ENCODE peak calls at places on chromosomes 4 and X, in eight cellular contexts. One of them, this sample, is unnamed.

GRCh38 chr4:132330994-132331393 is 818.1 kb upstream of the PCDH10 start:
- DNase-seq in neural progenitor cell: no peak
- DNase-seq in AG09309: no peak
- DNase-seq in GM12878: no peak
- DNase-seq in A549: no peak
- DNase-seq in PC-3: no peak
- DNase-seq in HL-60: no peak
- DNase-seq in astrocyte of the spinal cord: no peak
- DNase-seq in this sample: no peak

GRCh38 chrX:134849390-134849789 is 141.4 kb upstream of the SMIM10 start:
- DNase-seq in neural progenitor cell: no peak
- DNase-seq in AG09309: peak
- DNase-seq in GM12878: no peak
- DNase-seq in A549: no peak
- DNase-seq in PC-3: peak
- DNase-seq in HL-60: no peak
- DNase-seq in astrocyte of the spinal cord: peak
- DNase-seq in this sample: peak

GRCh38 chr4:2400841-2401609 is 17.4 kb downstream of the ZFYVE28 start:
- DNase-seq in neural progenitor cell: no peak
- DNase-seq in AG09309: no peak
- DNase-seq in GM12878: no peak
- DNase-seq in A549: no peak
- DNase-seq in PC-3: no peak
- DNase-seq in HL-60: no peak
- DNase-seq in astrocyte of the spinal cord: no peak
- DNase-seq in this sample: no peak

GRCh38 chr4:1614854-1615595 is 69.1 kb downstream of the FAM53A start:
- DNase-seq in neural progenitor cell: no peak
- DNase-seq in AG09309: no peak
- DNase-seq in GM12878: no peak
- DNase-seq in A549: no peak
- DNase-seq in PC-3: peak
- DNase-seq in HL-60: no peak
- DNase-seq in astrocyte of the spinal cord: no peak
- DNase-seq in this sample: no peak

GRCh38 chr4:54971474-54971950 is 153.9 kb downstream of the KDR start:
- DNase-seq in neural progenitor cell: peak
- DNase-seq in AG09309: peak
- DNase-seq in GM12878: no peak
- DNase-seq in A549: peak
- DNase-seq in PC-3: peak
- DNase-seq in HL-60: peak
- DNase-seq in astrocyte of the spinal cord: peak
- DNase-seq in this sample: peak

GRCh38 chrX:80511969-80512760 is 91.9 kb downstream of the TENT5D start:
- DNase-seq in neural progenitor cell: peak
- DNase-seq in AG09309: no peak
- DNase-seq in GM12878: no peak
- DNase-seq in A549: no peak
- DNase-seq in PC-3: peak
- DNase-seq in HL-60: no peak
- DNase-seq in astrocyte of the spinal cord: no peak
- DNase-seq in this sample: no peak

GRCh38 chrX:151396827-151397740 is at the start of gene VMA21:
- DNase-seq in neural progenitor cell: peak
- DNase-seq in AG09309: peak
- DNase-seq in GM12878: peak
- DNase-seq in A549: peak
- DNase-seq in PC-3: peak
- DNase-seq in HL-60: peak
- DNase-seq in astrocyte of the spinal cord: peak
- DNase-seq in this sample: peak

GRCh38 chrX:110000000-110000399 is 2.9 kb upstream of the TMEM164 start:
- DNase-seq in neural progenitor cell: no peak
- DNase-seq in AG09309: no peak
- DNase-seq in GM12878: no peak
- DNase-seq in A549: no peak
- DNase-seq in PC-3: no peak
- DNase-seq in HL-60: no peak
- DNase-seq in astrocyte of the spinal cord: no peak
- DNase-seq in this sample: no peak

GRCh38 chr4:20618010-20618409 is 82.2 kb upstream of the PACRGL start:
- DNase-seq in neural progenitor cell: peak
- DNase-seq in AG09309: no peak
- DNase-seq in GM12878: no peak
- DNase-seq in A549: no peak
- DNase-seq in PC-3: no peak
- DNase-seq in HL-60: peak
- DNase-seq in astrocyte of the spinal cord: no peak
- DNase-seq in this sample: no peak

GRCh38 chr4:41525129-41525528 is 12.8 kb upstream of the LIMCH1 start:
- DNase-seq in neural progenitor cell: peak
- DNase-seq in AG09309: no peak
- DNase-seq in GM12878: no peak
- DNase-seq in A549: peak
- DNase-seq in PC-3: no peak
- DNase-seq in HL-60: no peak
- DNase-seq in astrocyte of the spinal cord: peak
- DNase-seq in this sample: peak

GRCh38 chrX:155857561-155857960 is 23.6 kb upstream of the VAMP7 start:
- DNase-seq in neural progenitor cell: no peak
- DNase-seq in AG09309: no peak
- DNase-seq in GM12878: no peak
- DNase-seq in A549: no peak
- DNase-seq in PC-3: peak
- DNase-seq in HL-60: peak
- DNase-seq in astrocyte of the spinal cord: no peak
- DNase-seq in this sample: no peak

GRCh38 chrX:122626871-122627270 is 557.2 kb upstream of the GRIA3 start:
- DNase-seq in neural progenitor cell: no peak
- DNase-seq in AG09309: no peak
- DNase-seq in GM12878: no peak
- DNase-seq in A549: no peak
- DNase-seq in PC-3: peak
- DNase-seq in HL-60: no peak
- DNase-seq in astrocyte of the spinal cord: no peak
- DNase-seq in this sample: no peak

GRCh38 chr4:128782076-128782715 is 27.3 kb upstream of the JADE1 start:
- DNase-seq in neural progenitor cell: peak
- DNase-seq in AG09309: no peak
- DNase-seq in GM12878: no peak
- DNase-seq in A549: no peak
- DNase-seq in PC-3: peak
- DNase-seq in HL-60: no peak
- DNase-seq in astrocyte of the spinal cord: no peak
- DNase-seq in this sample: no peak

GRCh38 chr4:5081441-5081999 is 30.2 kb downstream of the STK32B start:
- DNase-seq in neural progenitor cell: no peak
- DNase-seq in AG09309: no peak
- DNase-seq in GM12878: no peak
- DNase-seq in A549: no peak
- DNase-seq in PC-3: no peak
- DNase-seq in HL-60: no peak
- DNase-seq in astrocyte of the spinal cord: no peak
- DNase-seq in this sample: no peak
- TF ChIP-seq CTCF in neural progenitor cell: no peak
- TF ChIP-seq CTCF in AG09309: no peak
- TF ChIP-seq CTCF in GM12878: no peak
- TF ChIP-seq CTCF in A549: no peak
- TF ChIP-seq CTCF in PC-3: no peak
- TF ChIP-seq CTCF in HL-60: no peak
- TF ChIP-seq CTCF in astrocyte of the spinal cord: no peak
- TF ChIP-seq CTCF in this sample: no peak

GRCh38 chr4:168864831-168865541 is 145.1 kb downstream of the CBR4 start:
- DNase-seq in neural progenitor cell: no peak
- DNase-seq in AG09309: no peak
- DNase-seq in GM12878: no peak
- DNase-seq in A549: no peak
- DNase-seq in PC-3: peak
- DNase-seq in HL-60: no peak
- DNase-seq in astrocyte of the spinal cord: no peak
- DNase-seq in this sample: no peak
- TF ChIP-seq CTCF in neural progenitor cell: peak
- TF ChIP-seq CTCF in AG09309: peak
- TF ChIP-seq CTCF in GM12878: peak
- TF ChIP-seq CTCF in A549: no peak
- TF ChIP-seq CTCF in PC-3: peak
- TF ChIP-seq CTCF in HL-60: no peak
- TF ChIP-seq CTCF in astrocyte of the spinal cord: peak
- TF ChIP-seq CTCF in this sample: peak

GRCh38 chr4:173257732-173258717 is 76.1 kb downstream of the HMGB2 start:
- DNase-seq in neural progenitor cell: peak
- DNase-seq in AG09309: peak
- DNase-seq in GM12878: no peak
- DNase-seq in A549: peak
- DNase-seq in PC-3: peak
- DNase-seq in HL-60: peak
- DNase-seq in astrocyte of the spinal cord: peak
- DNase-seq in this sample: peak

GRCh38 chr4:173256825-173257224 is 77.3 kb downstream of the HMGB2 start:
- DNase-seq in neural progenitor cell: no peak
- DNase-seq in AG09309: no peak
- DNase-seq in GM12878: no peak
- DNase-seq in A549: no peak
- DNase-seq in PC-3: no peak
- DNase-seq in HL-60: no peak
- DNase-seq in astrocyte of the spinal cord: no peak
- DNase-seq in this sample: no peak

GRCh38 chr4:173261052-173261451 is 73.1 kb downstream of the HMGB2 start:
- DNase-seq in neural progenitor cell: no peak
- DNase-seq in AG09309: no peak
- DNase-seq in GM12878: no peak
- DNase-seq in A549: no peak
- DNase-seq in PC-3: no peak
- DNase-seq in HL-60: no peak
- DNase-seq in astrocyte of the spinal cord: no peak
- DNase-seq in this sample: no peak

GRCh38 chr4:173258866-173259265 is 75.3 kb downstream of the HMGB2 start:
- DNase-seq in neural progenitor cell: no peak
- DNase-seq in AG09309: no peak
- DNase-seq in GM12878: no peak
- DNase-seq in A549: no peak
- DNase-seq in PC-3: no peak
- DNase-seq in HL-60: no peak
- DNase-seq in astrocyte of the spinal cord: no peak
- DNase-seq in this sample: no peak

DNA sequence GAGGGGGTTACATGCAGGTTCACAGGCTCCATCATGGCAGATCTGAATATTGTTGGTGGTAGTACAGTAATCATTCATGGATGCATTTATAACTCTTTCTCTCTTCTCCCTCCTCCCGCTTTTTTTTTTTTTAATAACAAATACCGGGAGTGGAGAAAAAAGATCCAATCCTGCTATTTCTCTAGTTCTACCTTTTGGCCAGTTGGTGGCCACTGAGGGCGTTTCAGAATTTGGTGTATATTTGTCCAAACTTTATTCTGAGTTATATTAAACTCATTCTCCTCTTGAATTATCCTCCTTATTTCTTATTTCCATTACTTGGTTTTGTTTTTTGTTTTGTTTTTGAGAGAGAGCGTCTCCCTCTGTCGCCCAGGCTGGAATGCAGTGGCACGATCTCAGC is 74.8 kb downstream of the HMGB2 start:
- DNase-seq in neural progenitor cell: no peak
- DNase-seq in AG09309: no peak
- DNase-seq in GM12878: no peak
- DNase-seq in A549: no peak
- DNase-seq in PC-3: no peak
- DNase-seq in HL-60: no peak
- DNase-seq in astrocyte of the spinal cord: no peak
- DNase-seq in this sample: no peak
- TF ChIP-seq CTCF in neural progenitor cell: no peak
- TF ChIP-seq CTCF in AG09309: no peak
- TF ChIP-seq CTCF in GM12878: no peak
- TF ChIP-seq CTCF in A549: no peak
- TF ChIP-seq CTCF in PC-3: no peak
- TF ChIP-seq CTCF in HL-60: no peak
- TF ChIP-seq CTCF in astrocyte of the spinal cord: peak
- TF ChIP-seq CTCF in this sample: peak

GRCh38 chr4:138863160-138863559 is 152.4 kb upstream of the NOCT start:
- DNase-seq in neural progenitor cell: no peak
- DNase-seq in AG09309: no peak
- DNase-seq in GM12878: no peak
- DNase-seq in A549: no peak
- DNase-seq in PC-3: no peak
- DNase-seq in HL-60: no peak
- DNase-seq in astrocyte of the spinal cord: no peak
- DNase-seq in this sample: no peak

GRCh38 chr4:138859249-138859648 is 156.3 kb upstream of the NOCT start:
- DNase-seq in neural progenitor cell: no peak
- DNase-seq in AG09309: no peak
- DNase-seq in GM12878: no peak
- DNase-seq in A549: no peak
- DNase-seq in PC-3: peak
- DNase-seq in HL-60: no peak
- DNase-seq in astrocyte of the spinal cord: no peak
- DNase-seq in this sample: peak

GRCh38 chr4:138858419-138858818 is 157.2 kb upstream of the NOCT start:
- DNase-seq in neural progenitor cell: no peak
- DNase-seq in AG09309: no peak
- DNase-seq in GM12878: no peak
- DNase-seq in A549: no peak
- DNase-seq in PC-3: no peak
- DNase-seq in HL-60: no peak
- DNase-seq in astrocyte of the spinal cord: no peak
- DNase-seq in this sample: no peak

GRCh38 chr4:138857399-138857798 is 158.2 kb upstream of the NOCT start:
- DNase-seq in neural progenitor cell: no peak
- DNase-seq in AG09309: no peak
- DNase-seq in GM12878: no peak
- DNase-seq in A549: no peak
- DNase-seq in PC-3: no peak
- DNase-seq in HL-60: no peak
- DNase-seq in astrocyte of the spinal cord: no peak
- DNase-seq in this sample: no peak

DNA sequence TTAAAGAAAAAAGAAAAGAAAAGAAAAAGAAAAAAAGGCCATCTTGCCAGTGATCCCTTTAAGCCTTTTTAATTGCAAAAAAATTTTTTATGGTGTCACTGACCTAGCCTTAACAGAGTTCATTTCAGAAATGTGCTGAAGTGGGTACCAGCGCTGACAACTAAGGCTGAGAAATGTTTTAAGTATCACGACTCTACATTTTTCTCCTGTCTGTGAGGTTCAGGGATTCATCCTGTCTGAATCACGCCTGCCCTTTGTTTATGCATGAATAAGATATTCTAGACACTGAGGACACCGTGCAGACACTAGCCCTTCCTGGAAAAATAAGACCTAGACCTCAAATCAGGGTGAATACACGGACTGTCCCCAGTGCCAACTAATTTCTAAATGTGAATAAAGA is 154.5 kb upstream of the NOCT start:
- DNase-seq in neural progenitor cell: no peak
- DNase-seq in AG09309: no peak
- DNase-seq in GM12878: no peak
- DNase-seq in A549: no peak
- DNase-seq in PC-3: no peak
- DNase-seq in HL-60: no peak
- DNase-seq in astrocyte of the spinal cord: peak
- DNase-seq in this sample: no peak
- TF ChIP-seq CTCF in neural progenitor cell: no peak
- TF ChIP-seq CTCF in AG09309: no peak
- TF ChIP-seq CTCF in GM12878: no peak
- TF ChIP-seq CTCF in A549: no peak
- TF ChIP-seq CTCF in PC-3: no peak
- TF ChIP-seq CTCF in HL-60: no peak
- TF ChIP-seq CTCF in astrocyte of the spinal cord: no peak
- TF ChIP-seq CTCF in this sample: no peak